ENCODE peak calls at places on chromosomes 1 and 21, in seven cellular contexts. A is H1, V is K562, G is HCT116, Y is HepG2, J is SK-N-SH, H is GM12878. N is an unnamed sample.

GRCh38 chr1:181396811-181397210 is 86.5 kb upstream of the CACNA1E start:
- DNase-seq in Y (no peak), H (no peak), V (no peak), J (no peak), G (no peak), A (no peak), N (no peak)

GRCh38 chr1:82491301-82491986 is 690.7 kb downstream of the ADGRL2 start:
- DNase-seq in H (no peak), V (no peak), G (no peak), J (no peak), Y (no peak), A (no peak), N (no peak)

GRCh38 chr1:35851175-35851869 is 31.7 kb upstream of the AGO1 start:
- DNase-seq in J (no peak), G (no peak), V (no peak), A (no peak), H (no peak), Y (no peak), N (no peak)

GRCh38 chr1:175402336-175402735 is 209.8 kb upstream of the KIAA0040 start:
- DNase-seq in G (no peak), V (no peak), H (no peak), A (no peak), Y (no peak), J (no peak), N (no peak)

GRCh38 chr1:93324486-93325464 is 20.9 kb upstream of the DR1 start:
- DNase-seq in J (no peak), V (no peak), A (no peak), H (no peak), Y (no peak), G (peak; percentile 35), N (no peak)

GRCh38 chr1:65141394-65141793 is 6.6 kb upstream of the AK4 start:
- DNase-seq in H (no peak), Y (no peak), J (no peak), G (peak; percentile 45), A (no peak), V (no peak), N (no peak)

GRCh38 chr21:38887062-38887686 is 81.4 kb downstream of the ETS2 start:
- DNase-seq in Y (no peak), H (no peak), A (no peak), J (no peak), V (no peak), G (no peak), N (no peak)

GRCh38 chr1:32241011-32241763 is 5.8 kb upstream of the FAM167B start:
- DNase-seq in Y (no peak), J (peak; percentile 79), H (no peak), G (no peak), A (no peak), V (peak; percentile 64), N (no peak)

GRCh38 chr1:54158071-54158470 is 5.3 kb upstream of the CDCP2 start:
- DNase-seq in Y (no peak), V (no peak), H (no peak), A (no peak), G (peak; percentile 41), J (no peak), N (no peak)

GRCh38 chr1:53188099-53188498 is 8.5 kb upstream of the CPT2 start:
- DNase-seq in H (no peak), Y (no peak), V (no peak), A (no peak), G (no peak), J (no peak), N (no peak)

GRCh38 chr1:197423006-197423405 is 155.0 kb downstream of the CRB1 start:
- DNase-seq in J (no peak), A (no peak), V (no peak), G (no peak), H (no peak), Y (no peak), N (no peak)

GRCh38 chr1:40372658-40373322 is 737 bp upstream of the SMAP2 start:
- DNase-seq in J (no peak), V (peak; percentile 56), G (no peak), A (no peak), H (no peak), Y (no peak), N (no peak)

GRCh38 chr1:161725888-161726630 is 4.7 kb downstream of the FCRLB start:
- DNase-seq in A (no peak), H (no peak), G (no peak), J (peak; percentile 64), Y (peak; percentile 23), V (no peak), N (no peak)

GRCh38 chr1:100903777-100904176 is 7.9 kb downstream of the SLC30A7 start:
- DNase-seq in G (no peak), H (no peak), J (no peak), Y (no peak), V (no peak), A (no peak), N (no peak)

DNA sequence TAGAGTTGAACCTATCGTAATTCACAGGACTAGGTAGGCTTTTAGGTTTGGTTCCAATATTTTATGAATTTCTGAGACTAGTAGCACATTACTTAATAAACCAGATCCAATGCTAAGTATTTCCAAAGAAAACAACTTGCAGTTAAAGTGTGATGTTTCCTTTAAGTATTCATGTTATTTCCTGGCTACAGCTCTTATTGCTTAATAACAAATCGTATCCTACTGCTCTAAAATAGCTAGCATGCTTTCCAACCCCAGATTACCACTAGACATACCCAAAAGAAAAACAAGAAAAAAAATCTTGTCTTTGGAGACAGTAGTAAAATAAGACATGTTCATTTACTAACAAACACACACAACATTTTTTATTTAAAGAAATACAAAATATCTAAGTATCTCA is 898 bp downstream of the KRTAP27-1 start:
- DNase-seq in J (no peak), G (no peak), A (no peak), H (no peak), Y (no peak), V (no peak), N (no peak)
- TF ChIP-seq SIN3A in J (no peak), G (no peak), A (no peak), H (no peak), Y (no peak), V (no peak), N (no peak)

DNA sequence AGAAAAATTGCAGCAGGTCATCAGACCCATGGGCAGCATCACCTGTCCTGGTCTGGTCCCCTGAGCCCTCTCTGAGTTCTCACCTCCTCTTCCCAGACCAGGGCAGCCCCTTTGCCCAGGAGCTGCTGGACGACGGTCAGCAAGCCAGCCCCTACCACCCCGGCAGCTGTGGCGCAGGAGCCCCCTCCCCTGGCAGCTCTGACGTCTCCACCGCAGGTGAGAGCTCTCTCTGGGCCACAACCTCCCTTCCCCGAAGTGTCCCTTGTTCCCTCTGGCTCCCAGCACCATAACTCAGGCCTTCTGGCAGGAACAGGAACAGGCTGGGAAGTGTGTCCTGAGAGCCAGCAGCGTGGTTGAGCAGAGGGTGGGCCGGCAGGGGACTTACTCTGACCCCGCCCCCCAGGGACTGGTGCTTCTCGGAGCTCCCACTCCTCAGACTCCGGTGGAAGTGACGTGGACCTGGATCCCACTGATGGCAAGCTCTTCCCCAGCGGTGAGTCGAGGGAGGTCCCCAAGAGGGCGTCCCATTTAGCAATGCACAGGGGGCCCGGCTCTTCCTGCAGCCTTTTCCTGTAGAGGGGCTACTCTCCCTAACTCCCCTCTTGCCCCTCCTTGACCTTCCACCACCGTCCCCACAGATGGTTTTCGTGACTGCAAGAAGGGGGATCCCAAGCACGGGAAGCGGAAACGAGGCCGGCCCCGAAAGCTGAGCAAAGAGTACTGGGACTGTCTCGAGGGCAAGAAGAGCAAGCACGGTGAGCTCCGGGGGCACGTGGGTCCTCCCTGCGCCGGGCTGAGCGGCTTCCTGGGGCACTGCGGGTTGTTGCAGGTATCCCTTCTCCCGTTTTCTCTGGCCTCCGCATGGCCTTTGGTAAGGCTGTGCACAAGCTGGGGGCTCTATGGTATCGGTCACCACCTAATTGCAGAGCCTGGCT is 2.4 kb downstream of the ELF3 start:
- DNase-seq in Y (no peak), H (no peak), A (no peak), V (no peak), J (no peak), G (no peak), N (no peak)
- H3K36me3 ChIP-seq in Y (peaks cover 40% of the 10 kb centered on the region), H (no peaks in the 10 kb centered on the region), A (peaks cover 8% of the 10 kb centered on the region), V (no peaks in the 10 kb centered on the region), J (no peaks in the 10 kb centered on the region), G (peaks cover 31% of the 10 kb centered on the region), N (peaks cover 7% of the 10 kb centered on the region)

DNA sequence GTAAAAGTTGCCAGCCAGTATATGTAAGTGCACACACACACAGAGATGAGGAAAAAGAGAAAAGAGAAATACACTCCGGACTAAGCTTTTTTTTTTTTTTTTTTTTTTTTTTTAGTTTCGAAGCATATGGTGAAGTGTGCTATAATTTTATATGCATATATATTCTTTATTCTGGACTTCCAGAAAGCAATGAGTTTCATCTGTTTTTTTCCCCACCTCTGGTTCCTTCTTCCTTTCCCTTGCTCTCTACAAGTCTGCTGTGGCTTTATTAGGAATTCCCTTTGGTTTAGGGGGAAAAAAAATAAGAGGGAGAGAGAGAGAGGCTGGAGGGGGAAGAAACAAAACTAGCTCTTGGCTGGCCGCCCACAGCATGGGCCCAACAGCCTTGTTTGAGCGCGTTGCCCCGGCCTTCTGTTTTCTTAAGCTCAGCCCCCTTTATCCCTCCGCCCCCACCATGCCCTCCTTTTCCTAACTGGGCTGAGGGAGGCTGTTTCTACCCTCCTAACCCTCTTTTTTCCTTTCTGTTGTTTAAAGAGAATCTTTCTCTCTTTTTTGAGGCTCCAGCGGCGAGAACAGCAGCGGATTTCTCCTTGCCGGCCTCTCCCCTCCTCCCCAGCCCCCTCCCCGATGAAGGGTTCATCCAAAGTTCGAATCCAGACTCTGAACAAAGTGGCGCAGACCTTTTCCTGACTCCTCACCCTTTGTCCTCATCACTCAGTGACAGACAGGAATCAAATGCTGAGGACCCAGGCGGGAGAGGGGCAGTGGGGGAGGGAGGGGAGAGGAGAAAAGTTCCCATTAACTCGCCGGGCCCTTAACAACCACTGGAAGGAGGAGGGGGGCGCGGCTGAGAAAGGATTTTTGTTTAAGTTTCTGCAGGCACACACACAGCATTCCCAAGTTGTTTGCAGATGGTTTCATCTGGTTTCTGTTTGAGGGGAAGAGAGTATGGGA is 29.7 kb downstream of the PBX1 start:
- DNase-seq in V (no peak), J (peak; percentile 48), G (no peak), H (no peak), Y (no peak), A (no peak), N (no peak)
- TF ChIP-seq SIN3A in V (no peak), J (no peak), G (no peak), H (no peak), Y (no peak), A (no peak), N (no peak)

GRCh38 chr1:952603-953002 is 6.5 kb downstream of the NOC2L start:
- DNase-seq in G (no peak), V (no peak), Y (no peak), H (no peak), J (no peak), A (no peak), N (no peak)

GRCh38 chr1:951364-951763 is 7.7 kb downstream of the NOC2L start:
- DNase-seq in G (no peak), A (no peak), V (no peak), J (no peak), Y (no peak), H (no peak), N (no peak)

GRCh38 chr1:950268-950667 is 8.8 kb downstream of the NOC2L start:
- DNase-seq in G (no peak), H (no peak), V (no peak), A (no peak), J (no peak), Y (no peak), N (no peak)

GRCh38 chr1:952201-952600 is 6.9 kb downstream of the NOC2L start:
- DNase-seq in V (no peak), Y (no peak), G (no peak), J (no peak), A (no peak), H (no peak), N (no peak)

DNA sequence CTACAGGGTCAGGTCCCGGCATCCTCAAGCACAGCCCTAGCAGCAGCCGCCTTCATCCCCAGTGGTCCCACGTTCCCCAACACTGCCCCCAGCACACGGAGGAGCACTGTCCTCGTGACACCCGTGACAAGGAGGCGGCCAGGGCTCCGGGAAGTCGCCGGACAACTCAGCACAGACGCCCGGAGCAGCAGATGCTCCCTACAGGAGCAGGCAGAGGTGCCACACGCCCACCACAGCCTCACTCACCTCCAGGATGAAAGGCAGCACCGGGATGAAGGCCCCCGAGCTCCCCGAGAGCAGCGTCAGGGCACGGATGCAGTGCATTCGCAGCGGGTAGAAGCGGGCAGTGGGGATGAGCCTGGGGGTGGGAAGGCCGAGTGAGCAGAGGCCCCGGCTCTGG is 8.2 kb downstream of the NOC2L start:
- DNase-seq in J (no peak), H (no peak), A (no peak), Y (no peak), V (no peak), G (no peak), N (no peak)
- H3K36me3 ChIP-seq in J (no peaks in the 10 kb centered on the region), H (peaks cover 62% of the 10 kb centered on the region), A (peaks cover 8% of the 10 kb centered on the region), Y (peaks cover 94% of the 10 kb centered on the region), V (peaks cover 100% of the 10 kb centered on the region), G (peaks cover 83% of the 10 kb centered on the region), N (peaks cover 2% of the 10 kb centered on the region)

N was measured in Panc1.